ENCODE peak calls at places on chromosomes 16 and 17, in five cellular contexts. D is activated naive CD8-positive, alpha-beta T cell treated with anti-CD3 and anti-CD28 coated beads, Interleukin-2, amount 50 U/mL, for 16 hours; Q is effector memory CD8-positive, alpha-beta T cell; N is Panc1; E is fibroblast of lung. R is an unnamed sample.

GRCh38 chr16:8565498-8565897 is 24.8 kb downstream of the TMEM114 start:
- DNase-seq in D (no peak), Q (no peak), N (no peak), E (no peak), R (no peak)

GRCh38 chr16:85399583-85400284 is 213.4 kb upstream of the GSE1 start:
- DNase-seq in D (no peak), Q (no peak), N (no peak), E (no peak), R (no peak)

GRCh38 chr17:17032131-17032692 is 10.0 kb upstream of the MPRIP start:
- DNase-seq in D (no peak), Q (no peak), N (no peak), E (peak), R (peak)

GRCh38 chr16:64983983-64984382 is 137.9 kb downstream of the CDH11 start:
- DNase-seq in D (no peak), Q (no peak), N (no peak), E (peak), R (peak)

GRCh38 chr17:28268610-28269313 is 50.2 kb upstream of the TMEM97 start:
- DNase-seq in D (no peak), Q (no peak), N (no peak), E (no peak), R (no peak)

GRCh38 chr16:70737377-70738082 is 51.7 kb upstream of the MTSS2 start:
- DNase-seq in D (peak), Q (peak), N (no peak), E (peak), R (peak)

GRCh38 chr16:58051821-58052603 is 26.5 kb downstream of the MMP15 start:
- DNase-seq in D (no peak), Q (no peak), N (no peak), E (no peak), R (no peak)

GRCh38 chr16:84692451-84692850 is 7.3 kb upstream of the USP10 start:
- DNase-seq in D (no peak), Q (no peak), N (no peak), E (no peak), R (no peak)

GRCh38 chr16:3945751-3946603 is 65.5 kb upstream of the CREBBP start:
- DNase-seq in D (no peak), Q (no peak), N (no peak), E (peak), R (peak)

GRCh38 chr16:15714393-15715172 is 64.5 kb downstream of the NDE1 start:
- DNase-seq in D (no peak), Q (no peak), N (no peak), E (no peak), R (no peak)